ENCODE peak calls at places on chromosomes 6 and 20, in four cellular contexts. S is aorta, J is AG08396, G is testis. A is an unnamed sample.

GRCh38 chr6:53309059-53309896 is 39.5 kb downstream of the ELOVL5 start:
- DNase-seq in S (no peak), J (peak), G (no peak), A (peak)

GRCh38 chr6:167766986-167767714 is 59.6 kb upstream of the AFDN start:
- DNase-seq in S (no peak), J (no peak), G (no peak), A (no peak)

GRCh38 chr6:100363651-100364050 is 101.1 kb downstream of the SIM1 start:
- DNase-seq in S (no peak), J (no peak), G (no peak), A (no peak)

GRCh38 chr6:133502451-133503259 is 261.5 kb downstream of the EYA4 start:
- DNase-seq in S (peak), J (peak), G (no peak), A (peak)

GRCh38 chr6:56357616-56358373 is 110.4 kb upstream of the COL21A1 start:
- DNase-seq in S (no peak), J (no peak), G (no peak), A (peak)

GRCh38 chr20:45085289-45085688 is 15.6 kb downstream of the KCNS1 start:
- DNase-seq in S (no peak), J (no peak), G (no peak), A (no peak)

GRCh38 chr20:18133962-18134361 is 3.7 kb upstream of the KAT14 start:
- DNase-seq in S (no peak), J (no peak), G (no peak), A (no peak)

GRCh38 chr6:24223131-24223715 is 97.2 kb downstream of the NRSN1 start:
- DNase-seq in S (no peak), J (no peak), G (no peak), A (no peak)

GRCh38 chr20:13858496-13859270 is 73.9 kb downstream of the NDUFAF5 start:
- DNase-seq in S (no peak), J (no peak), G (no peak), A (no peak)

GRCh38 chr6:136502791-136503190 is 47.4 kb downstream of the MAP7 start:
- DNase-seq in S (no peak), J (no peak), G (no peak), A (no peak)

GRCh38 chr20:10716855-10717254 is 43.1 kb upstream of the JAG1 start:
- DNase-seq in S (no peak), J (no peak), G (no peak), A (no peak)

GRCh38 chr6:158718431-158719126 is 68.7 kb downstream of the SYTL3 start:
- DNase-seq in S (no peak), J (peak), G (no peak), A (peak)

GRCh38 chr6:56091159-56091869 is 156.1 kb downstream of the COL21A1 start:
- DNase-seq in S (no peak), J (peak), G (no peak), A (peak)

GRCh38 chr20:11274137-11274536 is 600.3 kb upstream of the JAG1 start:
- DNase-seq in S (no peak), J (peak), G (peak), A (peak)

GRCh38 chr20:61922936-61923335 is 142.7 kb downstream of the TAF4 start:
- DNase-seq in S (no peak), J (no peak), G (no peak), A (no peak)

GRCh38 chr20:32277361-32278198 is at the start of gene KIF3B:
- DNase-seq in S (peak), J (peak), G (peak), A (peak)